ENCODE peak calls at places on chromosome 12, in four cellular contexts. P is NCI-H1417 treated with DMSO at 0.1 percent for 48 hours, T is astrocyte, B is naive B cell. Q is an unnamed sample.

GRCh38 chr12:87085286-87085685 is 829.1 kb upstream of the MGAT4C start:
- DNase-seq in P (no peak), T (no peak), B (no peak), Q (no peak)

GRCh38 chr12:65881348-65881961 is 57.2 kb downstream of the HMGA2 start:
- DNase-seq in P (no peak), T (peak; percentile 55), B (no peak), Q (no peak)

GRCh38 chr12:27667540-27667939 is 28.7 kb upstream of the REP15 start:
- DNase-seq in P (no peak), T (peak; percentile 84), B (no peak), Q (no peak)

GRCh38 chr12:53336137-53336785 is at the start of gene SP7:
- DNase-seq in P (no peak), T (no peak), B (peak; percentile 53), Q (no peak)

GRCh38 chr12:114355389-114356088 is 50.4 kb downstream of the TBX5 start:
- DNase-seq in P (no peak), T (no peak), B (no peak), Q (no peak)

GRCh38 chr12:101935769-101936741 is 58.7 kb downstream of the DRAM1 start:
- DNase-seq in P (no peak), T (peak; percentile 97), B (peak; percentile 59), Q (no peak)

GRCh38 chr12:57151741-57152407 is 4.5 kb upstream of the LRP1-AS start:
- DNase-seq in P (no peak), T (peak; percentile 69), B (no peak), Q (no peak)

GRCh38 chr12:49824886-49825285 is 3.3 kb downstream of the NCKAP5L start:
- DNase-seq in P (no peak), T (peak; percentile 77), B (no peak), Q (no peak)

GRCh38 chr12:122413516-122414404 is 8.7 kb downstream of the CLIP1 start:
- DNase-seq in P (no peak), T (no peak), B (peak; percentile 7), Q (no peak)

GRCh38 chr12:54201001-54201794 is 12.4 kb upstream of the SMUG1 start:
- DNase-seq in P (peak; percentile 46), T (peak; percentile 22), B (peak; percentile 62), Q (peak; percentile 80)

GRCh38 chr12:7588703-7589329 is 76.9 kb downstream of the APOBEC1 start:
- DNase-seq in P (no peak), T (no peak), B (peak; percentile 17), Q (peak; percentile 41)

GRCh38 chr12:55659486-55660385 is 23.0 kb downstream of the OR10P1 start:
- DNase-seq in P (no peak), T (peak; percentile 45), B (peak; percentile 38), Q (no peak)

GRCh38 chr12:90020436-90020835 is 311.8 kb upstream of the ATP2B1 start:
- DNase-seq in P (no peak), T (no peak), B (no peak), Q (no peak)

GRCh38 chr12:39606712-39607423 is 12.7 kb downstream of the ABCD2 start:
- DNase-seq in P (no peak), T (no peak), B (no peak), Q (no peak)

GRCh38 chr12:25521625-25522256 is 31.3 kb downstream of the LMNTD1 start:
- DNase-seq in P (no peak), T (no peak), B (no peak), Q (no peak)

GRCh38 chr12:133220521-133220920 is 15.2 kb downstream of the ANHX start:
- DNase-seq in P (no peak), T (no peak), B (no peak), Q (no peak)

GRCh38 chr12:133120385-133121191 is 9.5 kb downstream of the ZNF891 start:
- DNase-seq in P (no peak), T (no peak), B (no peak), Q (no peak)

GRCh38 chr12:125773033-125773432 is 707.8 kb downstream of the AACS start:
- DNase-seq in P (no peak), T (no peak), B (no peak), Q (no peak)

GRCh38 chr12:88325828-88326214 is 183.7 kb downstream of the TMTC3 start:
- DNase-seq in P (no peak), T (peak; percentile 29), B (no peak), Q (no peak)

GRCh38 chr12:108839011-108839889 is 18.1 kb downstream of the SSH1 start:
- DNase-seq in P (no peak), T (peak; percentile 82), B (no peak), Q (no peak)

GRCh38 chr12:122813310-122813713 is 21.9 kb upstream of the HIP1R start:
- DNase-seq in P (no peak), T (no peak), B (peak; percentile 85), Q (no peak)

GRCh38 chr12:28489256-28489655 is 299.0 kb downstream of the CCDC91 start:
- DNase-seq in P (no peak), T (peak; percentile 69), B (no peak), Q (no peak)

GRCh38 chr12:94763461-94763860 is 113.1 kb upstream of the TMCC3 start:
- DNase-seq in P (no peak), T (no peak), B (no peak), Q (no peak)

GRCh38 chr12:124026755-124027745 is 54.0 kb downstream of the ZNF664 start:
- DNase-seq in P (no peak), T (peak; percentile 44), B (no peak), Q (no peak)

GRCh38 chr12:115852054-115852453 is 425.4 kb downstream of the MED13L start:
- DNase-seq in P (no peak), T (no peak), B (no peak), Q (no peak)